ENCODE peak calls at places on chromosomes 1 and 21, in seven cellular contexts. Q is thoracic aorta, C is esophagus muscularis mucosa, F is pancreas, V is vagina, Z is ovary, X is foreskin keratinocyte. W is an unnamed sample. For H3K4me1 and H3K27me3, the result is how much of the 10 kb centered on the place peaks cover.

GRCh38 chr1:169340882-169341281 is 26.7 kb downstream of the NME7 start:
- DNase-seq in C (no peak), Z (no peak), V (no peak), Q (no peak), X (no peak), F (no peak), W (no peak)

GRCh38 chr1:110383311-110383990 is 7.4 kb downstream of the SLC16A4 start:
- DNase-seq in V (no peak), Q (no peak), F (no peak), Z (no peak), X (no peak), C (no peak), W (no peak)

GRCh38 chr1:111960971-111961370 is 28.5 kb downstream of the KCND3 start:
- DNase-seq in V (no peak), C (no peak), F (no peak), X (no peak), Z (no peak), Q (no peak), W (no peak)

GRCh38 chr1:224203243-224204016 is 20.4 kb downstream of the DEGS1 start:
- DNase-seq in F (no peak), C (no peak), V (no peak), Q (no peak), Z (peak), X (no peak), W (no peak)

GRCh38 chr1:78722521-78722920 is 72.9 kb downstream of the IFI44 start:
- DNase-seq in Z (no peak), C (no peak), X (no peak), F (no peak), Q (no peak), V (no peak), W (no peak)

GRCh38 chr21:26489781-26490180 is 83.3 kb downstream of the CYYR1 start:
- DNase-seq in V (no peak), C (no peak), Z (no peak), F (no peak), X (no peak), Q (no peak), W (no peak)

GRCh38 chr1:55284856-55285255 is 69.7 kb upstream of the USP24 start:
- DNase-seq in Q (no peak), X (no peak), V (no peak), C (no peak), Z (peak), F (no peak), W (no peak)

GRCh38 chr1:16141573-16142336 is 14.1 kb downstream of the EPHA2 start:
- DNase-seq in X (no peak), Z (peak), Q (no peak), C (no peak), F (peak), V (no peak), W (no peak)

GRCh38 chr1:30718636-30719405 is 4.6 kb downstream of the MATN1 start:
- DNase-seq in Z (peak), X (peak), Q (peak), F (peak), C (peak), V (no peak), W (peak)

GRCh38 chr1:240190881-240191385 is 99.2 kb downstream of the FMN2 start:
- DNase-seq in Z (peak), C (no peak), V (no peak), Q (no peak), X (no peak), F (no peak), W (peak)

GRCh38 chr1:33972676-33973395 is 109.0 kb downstream of the HMGB4 start:
- DNase-seq in Q (no peak), Z (no peak), X (no peak), C (no peak), F (no peak), V (no peak), W (no peak)

DNA sequence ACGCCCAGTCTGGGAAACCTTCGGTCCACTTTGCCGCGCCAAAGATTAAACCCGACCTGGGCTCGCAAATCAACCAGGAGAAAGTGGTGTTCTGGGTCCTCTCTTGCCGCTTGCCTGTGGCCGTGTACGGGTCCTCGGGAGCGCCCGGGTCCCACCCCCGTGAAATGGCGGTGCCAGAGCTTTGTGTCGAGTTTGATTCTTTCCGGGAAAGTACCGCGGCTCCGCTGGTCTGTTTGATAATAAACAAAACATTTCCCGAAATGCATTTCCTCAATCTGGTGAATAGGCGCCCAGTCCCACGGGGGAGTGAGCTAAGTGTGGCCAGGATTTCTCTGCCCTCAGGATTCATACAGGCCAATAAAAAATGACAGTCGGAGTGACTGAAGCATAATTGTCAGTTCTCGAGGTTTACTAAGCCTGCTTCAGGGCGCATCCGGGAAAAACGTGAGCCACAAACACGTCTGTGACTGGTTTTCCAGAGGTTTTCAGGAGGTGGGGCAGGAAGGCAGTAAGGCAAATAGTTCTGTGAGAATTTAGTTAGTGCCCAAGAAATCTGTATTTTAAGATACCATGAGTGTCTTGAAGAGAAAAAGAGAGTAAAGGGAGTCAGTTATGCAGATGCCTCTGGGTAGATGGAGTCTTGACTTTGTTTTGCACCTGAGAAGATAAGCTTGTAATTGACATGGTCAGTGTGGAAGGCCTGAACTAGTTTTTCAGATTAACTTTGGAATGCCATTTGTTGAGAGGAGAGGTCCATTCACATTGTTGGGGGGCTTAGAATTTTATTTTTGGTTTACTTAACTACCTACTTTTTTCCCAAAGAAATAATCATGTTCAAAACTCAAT is 675 bp downstream of the IFNAR1 start:
- DNase-seq in Q (peak), Z (peak), C (peak), X (peak), F (peak), V (no peak), W (peak)
- H3K4me1 ChIP-seq in Q (under half), Z (under half), C (under half), X (under half), F (under half), V (under half), W (under half)

DNA sequence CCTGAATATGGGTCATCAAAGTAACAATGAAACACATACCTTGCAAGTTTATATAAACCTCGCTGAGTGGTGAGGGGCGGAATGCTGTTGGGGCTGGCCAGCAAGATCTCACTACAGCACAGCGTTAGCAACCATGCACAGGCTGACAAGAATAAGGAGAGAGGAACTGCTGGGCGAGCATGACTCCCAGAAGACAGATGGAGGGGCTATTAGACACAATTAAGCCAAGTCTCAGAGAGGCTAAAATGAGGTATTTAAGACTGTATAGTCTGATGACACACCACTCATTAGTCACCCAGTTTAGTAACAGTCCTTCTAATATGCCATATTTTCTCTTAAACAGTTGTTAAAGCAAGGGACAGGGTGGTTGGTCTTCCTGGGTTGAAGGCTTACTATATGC is 340.2 kb upstream of the NR5A2 start:
- DNase-seq in F (no peak), Q (no peak), V (no peak), C (no peak), X (peak), Z (no peak), W (no peak)
- TF ChIP-seq CTCF in F (no peak), Q (no peak), V (no peak), C (no peak), X (peak), Z (no peak), W (no peak)

GRCh38 chr1:205357567-205357966 is 845 bp upstream of the KLHDC8A start:
- DNase-seq in X (no peak), Z (no peak), C (no peak), Q (no peak), F (no peak), V (no peak), W (no peak)
- H3K27me3 ChIP-seq in X (half or more), Z (under half), C (under half), Q (under half), F (under half), V (under half), W (under half)

GRCh38 chr1:64733576-64734288 is 11.1 kb upstream of the RAVER2 start:
- DNase-seq in F (no peak), Q (no peak), X (no peak), C (no peak), Z (no peak), V (no peak), W (no peak)

DNA sequence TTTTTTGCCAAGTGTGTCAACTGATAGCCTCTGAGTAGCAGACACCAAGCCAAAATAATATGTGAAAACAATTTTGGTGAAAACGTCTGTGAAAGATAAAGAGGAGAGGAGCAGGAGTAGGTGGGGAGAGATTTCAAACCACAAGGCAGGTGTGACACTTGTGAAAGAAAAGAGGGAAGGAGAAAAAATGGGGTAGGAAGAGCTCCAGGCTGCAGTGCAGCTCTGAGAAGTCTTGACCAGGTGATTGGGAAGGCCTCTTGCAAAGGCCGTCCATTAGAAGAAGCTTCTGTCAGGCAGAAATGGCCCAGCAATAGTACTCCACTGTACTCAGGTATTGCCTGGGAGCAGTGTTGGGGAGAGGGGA is 10.6 kb upstream of the RAVER2 start:
- DNase-seq in Z (no peak), F (no peak), C (no peak), Q (no peak), X (no peak), V (no peak), W (no peak)
- H3K4me1 ChIP-seq in Z (under half), F (under half), C (under half), Q (under half), X (under half), V (under half), W (under half)

W was measured in Caco-2.